ENCODE peak calls at places on chromosomes 6 and 20, in seven cellular contexts. V is IMR-90, P is heart left ventricle, Z is stomach, F is prostate gland, E is HCT116, K is adrenal gland. R is an unnamed sample.
A peak's percentile ranks its signal among the peaks of the same experiment; 100 is the strongest.

GRCh38 chr20:23086931-23087411 is 847 bp upstream of the CD93 start:
- DNase-seq in V (no peak), P (peak; percentile 72), Z (no peak), F (no peak), E (no peak), K (peak; percentile 57), R (peak; percentile 36)

GRCh38 chr20:24002896-24003295 is 14.3 kb upstream of the GGTLC1 start:
- DNase-seq in V (no peak), P (no peak), Z (no peak), F (no peak), E (no peak), K (no peak), R (no peak)

GRCh38 chr20:22954661-22955060 is 80.5 kb upstream of the SSTR4 start:
- DNase-seq in V (no peak), P (no peak), Z (no peak), F (no peak), E (no peak), K (no peak), R (no peak)

GRCh38 chr6:110341671-110342304 is 16.4 kb downstream of the METTL24 start:
- DNase-seq in V (peak; percentile 32), P (no peak), Z (no peak), F (no peak), E (peak; percentile 15), K (no peak), R (peak; percentile 43)

GRCh38 chr6:148700713-148701392 is 46.0 kb upstream of the UST start:
- DNase-seq in V (peak; percentile 49), P (no peak), Z (no peak), F (no peak), E (no peak), K (peak; percentile 31), R (no peak)

GRCh38 chr6:63816979-63817436 is 181.4 kb downstream of the PHF3 start:
- DNase-seq in V (peak; percentile 27), P (no peak), Z (no peak), F (no peak), E (no peak), K (no peak), R (no peak)

GRCh38 chr6:39327516-39327915 is 5.0 kb upstream of the KCNK16 start:
- DNase-seq in V (no peak), P (no peak), Z (no peak), F (no peak), E (no peak), K (no peak), R (no peak)

GRCh38 chr6:162181741-162182401 is 545.7 kb downstream of the PRKN start:
- DNase-seq in V (no peak), P (no peak), Z (no peak), F (no peak), E (no peak), K (no peak), R (no peak)

GRCh38 chr6:169986171-169986847 is 234.9 kb downstream of the ERMARD start:
- DNase-seq in V (no peak), P (no peak), Z (no peak), F (no peak), E (no peak), K (no peak), R (no peak)

GRCh38 chr6:91534614-91535013 is 947.7 kb upstream of the MAP3K7 start:
- DNase-seq in V (no peak), P (no peak), Z (no peak), F (no peak), E (no peak), K (no peak), R (no peak)

GRCh38 chr20:38331814-38332213 is 14.5 kb upstream of the LBP start:
- DNase-seq in V (no peak), P (no peak), Z (no peak), F (no peak), E (no peak), K (no peak), R (no peak)

GRCh38 chr6:17156966-17157365 is 55.1 kb downstream of the STMND1 start:
- DNase-seq in V (no peak), P (no peak), Z (no peak), F (no peak), E (no peak), K (no peak), R (no peak)

GRCh38 chr6:157675859-157676640 is 147.0 kb upstream of the SNX9 start:
- DNase-seq in V (no peak), P (no peak), Z (no peak), F (no peak), E (no peak), K (no peak), R (no peak)

GRCh38 chr6:135291288-135292116 is 110.4 kb downstream of the MYB start:
- DNase-seq in V (peak; percentile 24), P (no peak), Z (no peak), F (no peak), E (peak; percentile 12), K (no peak), R (no peak)

GRCh38 chr6:32980488-32981038 is 12.2 kb downstream of the BRD2 start:
- DNase-seq in V (no peak), P (no peak), Z (no peak), F (no peak), E (no peak), K (peak; percentile 45), R (no peak)

GRCh38 chr6:32983493-32983848 is 15.1 kb downstream of the BRD2 start:
- DNase-seq in V (no peak), P (no peak), Z (no peak), F (no peak), E (no peak), K (no peak), R (no peak)

GRCh38 chr6:32982702-32983492 is 14.5 kb downstream of the BRD2 start:
- DNase-seq in V (no peak), P (no peak), Z (peak; percentile 48), F (no peak), E (no peak), K (no peak), R (no peak)

GRCh38 chr6:32983964-32984638 is 15.7 kb downstream of the BRD2 start:
- DNase-seq in V (no peak), P (no peak), Z (no peak), F (no peak), E (no peak), K (no peak), R (no peak)

GRCh38 chr6:32982084-32982701 is 13.8 kb downstream of the BRD2 start:
- DNase-seq in V (no peak), P (no peak), Z (no peak), F (no peak), E (no peak), K (no peak), R (no peak)
- TF ChIP-seq POLR2A in V (peak; percentile 33), P (no peak), Z (no peak), F (no peak), E (no peak), K (no peak), R (no peak)

GRCh38 chr20:1887756-1888155 is 7.5 kb upstream of the SIRPA start:
- DNase-seq in V (no peak), P (no peak), Z (no peak), F (no peak), E (no peak), K (no peak), R (no peak)

GRCh38 chr20:1891263-1892121 is 3.7 kb upstream of the SIRPA start:
- DNase-seq in V (no peak), P (no peak), Z (no peak), F (no peak), E (no peak), K (no peak), R (no peak)

GRCh38 chr20:1887321-1887720 is 7.9 kb upstream of the SIRPA start:
- DNase-seq in V (no peak), P (no peak), Z (no peak), F (no peak), E (no peak), K (no peak), R (no peak)

GRCh38 chr20:1890469-1891262 is 4.5 kb upstream of the SIRPA start:
- DNase-seq in V (no peak), P (no peak), Z (no peak), F (no peak), E (no peak), K (peak; percentile 69), R (no peak)

GRCh38 chr20:1888796-1889463 is 6.3 kb upstream of the SIRPA start:
- DNase-seq in V (peak; percentile 41), P (no peak), Z (no peak), F (no peak), E (no peak), K (no peak), R (no peak)
- H3K4me1 ChIP-seq in V (peaks cover 12% of the 10 kb centered on the region), P (peaks cover 6% of the 10 kb centered on the region), Z (peaks cover 8% of the 10 kb centered on the region), F (no peaks in the 10 kb centered on the region), E (peaks cover 26% of the 10 kb centered on the region), K (peaks cover 12% of the 10 kb centered on the region), R (no peaks in the 10 kb centered on the region)

GRCh38 chr6:37303891-37304503 is 46.1 kb upstream of the TMEM217 start:
- DNase-seq in V (peak; percentile 60), P (no peak), Z (no peak), F (no peak), E (peak; percentile 10), K (no peak), R (peak; percentile 65)

GRCh38 chr6:37303091-37303620 is 45.2 kb upstream of the TMEM217 start:
- DNase-seq in V (no peak), P (no peak), Z (no peak), F (no peak), E (no peak), K (no peak), R (no peak)

GRCh38 chr6:37299990-37300389 is 42.0 kb upstream of the TMEM217 start:
- DNase-seq in V (no peak), P (no peak), Z (no peak), F (no peak), E (no peak), K (no peak), R (no peak)

GRCh38 chr6:37304766-37305165 is 46.8 kb upstream of the TMEM217 start:
- DNase-seq in V (no peak), P (no peak), Z (no peak), F (no peak), E (no peak), K (no peak), R (no peak)

GRCh38 chr6:37302086-37302686 is 44.2 kb upstream of the TMEM217 start:
- DNase-seq in V (no peak), P (no peak), Z (no peak), F (no peak), E (no peak), K (no peak), R (no peak)
- TF ChIP-seq POLR2A in V (no peak), P (no peak), Z (no peak), F (no peak), E (no peak), K (no peak), R (no peak)

GRCh38 chr6:160015778-160016684 is 47.1 kb downstream of the IGF2R start:
- DNase-seq in V (no peak), P (no peak), Z (no peak), F (no peak), E (no peak), K (no peak), R (no peak)

GRCh38 chr6:160013987-160014868 is 45.3 kb downstream of the IGF2R start:
- DNase-seq in V (peak; percentile 40), P (no peak), Z (no peak), F (no peak), E (no peak), K (no peak), R (no peak)

GRCh38 chr6:160010067-160010466 is 41.2 kb downstream of the IGF2R start:
- DNase-seq in V (peak; percentile 17), P (peak; percentile 78), Z (no peak), F (no peak), E (no peak), K (no peak), R (peak; percentile 45)

DNA sequence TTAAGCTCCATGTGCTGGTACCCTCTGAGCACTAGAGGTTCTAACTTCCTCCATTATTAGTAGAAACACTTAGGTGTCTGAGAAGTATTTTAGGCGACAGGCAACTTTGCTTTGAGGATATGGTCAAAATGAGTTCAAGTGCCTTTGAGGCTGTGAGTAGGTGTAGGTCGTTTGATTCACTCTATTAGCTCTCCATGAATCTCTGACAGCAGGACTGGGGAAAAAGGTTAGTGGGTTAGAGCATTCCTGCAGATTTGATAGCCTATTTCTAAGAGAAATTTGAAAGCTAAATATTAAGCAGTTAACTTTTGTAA is 45.9 kb downstream of the IGF2R start:
- DNase-seq in V (no peak), P (no peak), Z (no peak), F (no peak), E (no peak), K (no peak), R (no peak)
- H3K4me1 ChIP-seq in V (peaks cover 2% of the 10 kb centered on the region), P (peaks cover 27% of the 10 kb centered on the region), Z (peaks cover 9% of the 10 kb centered on the region), F (peaks cover 3% of the 10 kb centered on the region), E (no peaks in the 10 kb centered on the region), K (no peaks in the 10 kb centered on the region), R (peaks cover 4% of the 10 kb centered on the region)